ENCODE peak calls at places on chromosomes 3 and 15, in seven cellular contexts. A is SJSA1, T is IMR-90, U is K562, F is neural progenitor cell, L is left ventricle myocardium inferior, J is brain microvascular endothelial cell. O is an unnamed sample.

GRCh38 chr3:190346541-190346940 is 24.3 kb upstream of the CLDN1 start:
- DNase-seq in A (no peak), T (peak; percentile 7), U (no peak), F (no peak), L (no peak), J (no peak), O (no peak)

GRCh38 chr3:161990036-161990435 is 493.4 kb downstream of the OTOL1 start:
- DNase-seq in A (no peak), T (no peak), U (no peak), F (no peak), L (no peak), J (no peak), O (no peak)

GRCh38 chr3:193207874-193208273 is 33.1 kb upstream of the PLAAT1 start:
- DNase-seq in A (no peak), T (no peak), U (no peak), F (no peak), L (no peak), J (no peak), O (no peak)

GRCh38 chr3:175378348-175378747 is 519.2 kb downstream of the NAALADL2 start:
- DNase-seq in A (no peak), T (no peak), U (no peak), F (no peak), L (no peak), J (no peak), O (no peak)

GRCh38 chr15:58453931-58454793 is 22.4 kb downstream of the LIPC start:
- DNase-seq in A (no peak), T (no peak), U (peak; percentile 25), F (no peak), L (no peak), J (no peak), O (no peak)

GRCh38 chr15:71448688-71449114 is 333.4 kb downstream of the THSD4 start:
- DNase-seq in A (peak; percentile 62), T (peak; percentile 71), U (peak; percentile 32), F (peak; percentile 71), L (no peak), J (peak; percentile 70), O (no peak)

GRCh38 chr3:13715961-13716360 is 163.9 kb downstream of the WNT7A start:
- DNase-seq in A (no peak), T (no peak), U (no peak), F (no peak), L (no peak), J (no peak), O (no peak)

GRCh38 chr15:48385431-48385830 is 54.2 kb downstream of the DUT start:
- DNase-seq in A (no peak), T (peak; percentile 96), U (no peak), F (no peak), L (no peak), J (peak; percentile 68), O (no peak)

GRCh38 chr3:28835751-28836150 is 445.1 kb upstream of the RBMS3 start:
- DNase-seq in A (no peak), T (peak; percentile 1), U (no peak), F (peak; percentile 3), L (no peak), J (no peak), O (no peak)

GRCh38 chr3:171184372-171184771 is 157.9 kb upstream of the SLC2A2 start:
- DNase-seq in A (no peak), T (no peak), U (no peak), F (no peak), L (no peak), J (no peak), O (no peak)

GRCh38 chr3:52318186-52318793 is 2.2 kb downstream of the DNAH1 start:
- DNase-seq in A (no peak), T (no peak), U (no peak), F (no peak), L (no peak), J (no peak), O (no peak)

GRCh38 chr3:52315006-52315405 is 1.1 kb upstream of the DNAH1 start:
- DNase-seq in A (no peak), T (no peak), U (no peak), F (no peak), L (no peak), J (no peak), O (no peak)

GRCh38 chr3:52317601-52318000 is 1.5 kb downstream of the DNAH1 start:
- DNase-seq in A (no peak), T (peak; percentile 11), U (peak; percentile 88), F (peak; percentile 93), L (peak; percentile 63), J (no peak), O (no peak)

GRCh38 chr3:52315977-52316764 is at the start of gene DNAH1:
- DNase-seq in A (no peak), T (no peak), U (no peak), F (peak; percentile 39), L (no peak), J (no peak), O (no peak)

GRCh38 chr3:52317178-52317577 is 1.1 kb downstream of the DNAH1 start:
- DNase-seq in A (no peak), T (no peak), U (no peak), F (no peak), L (no peak), J (no peak), O (no peak)
- H3K4me3 ChIP-seq in A (no peak overlapping the region), T (no peak overlapping the region), U (peak overlapping the region; percentile 3), F (peak overlapping the region; percentile 45), L (peak overlapping the region; percentile 58), J (peak overlapping the region; percentile 52), O (peak overlapping the region; percentile 40)

GRCh38 chr15:76274226-76274625 is 37.0 kb downstream of the ETFA start:
- DNase-seq in A (no peak), T (peak; percentile 37), U (no peak), F (no peak), L (no peak), J (peak; percentile 14), O (no peak)

GRCh38 chr15:76267077-76267476 is 44.2 kb downstream of the ETFA start:
- DNase-seq in A (no peak), T (no peak), U (no peak), F (no peak), L (no peak), J (no peak), O (no peak)

GRCh38 chr15:76274821-76275220 is 36.4 kb downstream of the ETFA start:
- DNase-seq in A (no peak), T (no peak), U (no peak), F (no peak), L (no peak), J (no peak), O (no peak)

DNA sequence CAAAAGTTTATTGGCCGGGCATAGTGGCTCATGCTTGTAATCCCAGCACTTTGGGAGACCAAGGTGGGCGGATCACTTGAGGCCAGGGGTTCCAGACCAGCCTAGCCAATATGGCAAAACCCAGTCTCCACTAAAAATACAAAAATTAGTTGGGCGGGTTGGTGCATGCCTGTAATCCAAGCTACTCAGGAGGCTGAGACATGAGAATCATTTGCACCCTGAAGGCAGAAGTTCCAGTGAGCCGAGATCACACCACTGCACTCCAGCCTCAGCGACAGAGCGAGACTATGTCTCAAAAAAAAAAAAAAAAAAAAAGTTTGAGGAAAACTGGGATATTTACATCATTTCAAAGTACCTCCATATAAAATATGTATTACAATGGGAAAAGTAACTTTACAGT is 40.4 kb downstream of the ETFA start:
- DNase-seq in A (no peak), T (no peak), U (no peak), F (no peak), L (no peak), J (no peak), O (no peak)
- H3K36me3 ChIP-seq in A (peaks cover 51% of the 10 kb centered on the region), T (peaks cover 27% of the 10 kb centered on the region), U (peaks cover 75% of the 10 kb centered on the region), F (peaks cover 12% of the 10 kb centered on the region), L (peaks cover 88% of the 10 kb centered on the region), J (peaks cover 9% of the 10 kb centered on the region), O (peaks cover 11% of the 10 kb centered on the region)

DNA sequence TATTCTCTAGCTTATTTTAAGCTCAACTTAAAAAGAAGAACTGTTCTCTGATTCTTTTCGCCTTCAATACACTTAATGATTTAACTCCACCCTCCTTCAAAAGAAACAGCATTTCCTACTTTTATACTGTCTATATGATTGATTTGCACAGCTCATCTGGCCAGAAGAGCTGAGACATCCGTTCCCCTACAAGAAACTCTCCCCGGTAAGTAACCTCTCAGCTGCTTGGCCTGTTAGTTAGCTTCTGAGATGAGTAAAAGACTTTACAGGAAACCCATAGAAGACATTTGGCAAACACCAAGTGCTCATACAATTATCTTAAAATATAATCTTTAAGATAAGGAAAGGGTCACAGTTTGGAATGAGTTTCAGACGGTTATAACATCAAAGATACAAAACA is at the start of gene CCR5:
- DNase-seq in A (no peak), T (no peak), U (no peak), F (no peak), L (no peak), J (no peak), O (no peak)
- H3K4me3 ChIP-seq in A (no peak within 1 kb of the TSS), T (no peak within 1 kb of the TSS), U (no peak within 1 kb of the TSS), F (no peak within 1 kb of the TSS), L (no peak within 1 kb of the TSS), J (no peak within 1 kb of the TSS), O (no peak within 1 kb of the TSS)

GRCh38 chr3:73004316-73004715 is 7.7 kb downstream of the PPP4R2 start:
- DNase-seq in A (no peak), T (no peak), U (no peak), F (no peak), L (no peak), J (no peak), O (no peak)
- H3K36me3 ChIP-seq in A (peaks cover 64% of the 10 kb centered on the region), T (peaks cover 36% of the 10 kb centered on the region), U (peaks cover 85% of the 10 kb centered on the region), F (peaks cover 31% of the 10 kb centered on the region), L (peaks cover 30% of the 10 kb centered on the region), J (peaks cover 31% of the 10 kb centered on the region), O (no peaks in the 10 kb centered on the region)